ENCODE peak calls at places on chromosomes 7 and 10, in six cellular contexts. X, I, G, B, V and E are unnamed samples.

GRCh38 chr7:130069978-130070899 is at the start of gene KLHDC10:
- DNase-seq in X (peak; percentile 99), I (peak; percentile 98), V (peak; percentile 99), G (peak; percentile 97), B (peak; percentile 99), E (peak; percentile 95)

GRCh38 chr10:128274938-128275337 is 148.7 kb upstream of the MKI67 start:
- DNase-seq in B (no peak), G (peak; percentile 9), X (no peak), I (no peak), V (no peak), E (no peak)

GRCh38 chr10:97780991-97781540 is 9.3 kb upstream of the SFRP5 start:
- DNase-seq in V (no peak), G (no peak), I (no peak), X (no peak), B (no peak), E (no peak)

GRCh38 chr7:52944916-52945315 is 90.5 kb upstream of the POM121L12 start:
- DNase-seq in B (no peak), V (no peak), I (no peak), G (no peak), X (peak; percentile 3), E (no peak)

GRCh38 chr7:134513169-134513752 is 14.1 kb upstream of the AKR1B10 start:
- DNase-seq in B (no peak), I (no peak), V (peak; percentile 63), G (no peak), X (peak; percentile 75), E (peak; percentile 58)

GRCh38 chr10:22693371-22693784 is 21.0 kb downstream of the PIP4K2A start:
- DNase-seq in I (no peak), B (no peak), G (no peak), V (peak; percentile 84), X (no peak), E (no peak)

GRCh38 chr10:58998924-58999713 is 177.3 kb upstream of the PHYHIPL start:
- DNase-seq in B (no peak), I (peak; percentile 82), G (peak; percentile 78), V (no peak), X (no peak), E (no peak)

GRCh38 chr7:56086761-56087160 is 6.0 kb downstream of the PHKG1 start:
- DNase-seq in X (no peak), I (no peak), G (no peak), B (peak; percentile 60), V (no peak), E (no peak)

GRCh38 chr7:17041324-17041723 is 159.5 kb upstream of the AGR3 start:
- DNase-seq in B (no peak), V (peak; percentile 96), G (no peak), I (no peak), X (peak; percentile 54), E (no peak)

GRCh38 chr7:134945711-134946110 is 40.6 kb upstream of the AGBL3 start:
- DNase-seq in G (no peak), V (no peak), B (no peak), I (no peak), X (no peak), E (no peak)

GRCh38 chr7:132393789-132394261 is 182.4 kb downstream of the PLXNA4 start:
- DNase-seq in X (no peak), I (no peak), G (peak; percentile 11), V (no peak), B (peak; percentile 77), E (no peak)

GRCh38 chr7:117588352-117588794 is 108.5 kb downstream of the CFTR start:
- DNase-seq in I (no peak), X (peak; percentile 73), V (peak; percentile 89), B (no peak), G (no peak), E (no peak)

GRCh38 chr7:73704640-73705550 is 14.6 kb downstream of the STX1A start:
- DNase-seq in V (peak; percentile 44), I (peak; percentile 37), G (no peak), X (peak; percentile 99), B (no peak), E (no peak)

GRCh38 chr7:157674027-157674714 is 337.4 kb downstream of the DNAJB6 start:
- DNase-seq in G (no peak), V (no peak), B (peak; percentile 75), I (no peak), X (no peak), E (peak; percentile 35)

GRCh38 chr10:112446055-112446854 is 459 bp downstream of the ZDHHC6 start:
- DNase-seq in G (no peak), V (peak; percentile 23), I (no peak), B (peak; percentile 78), X (no peak), E (peak; percentile 48)

GRCh38 chr7:3245077-3245476 is 56.0 kb upstream of the SDK1 start:
- DNase-seq in G (no peak), B (no peak), X (no peak), I (no peak), V (peak; percentile 71), E (no peak)

GRCh38 chr10:79608505-79609375 is 2.0 kb upstream of the SFTPA1 start:
- DNase-seq in I (no peak), G (no peak), V (peak; percentile 14), B (no peak), X (peak; percentile 17), E (no peak)

GRCh38 chr10:87505366-87506113 is 847 bp downstream of the MINPP1 start:
- DNase-seq in V (peak; percentile 61), B (peak; percentile 88), X (peak; percentile 68), G (peak; percentile 2), I (no peak), E (peak; percentile 78)

GRCh38 chr7:11355571-11355970 is 381.9 kb downstream of the PHF14 start:
- DNase-seq in G (no peak), I (no peak), X (no peak), V (no peak), B (no peak), E (no peak)

GRCh38 chr10:77374189-77374656 is 263.4 kb downstream of the KCNMA1 start:
- DNase-seq in G (no peak), B (no peak), X (no peak), V (peak; percentile 68), I (no peak), E (no peak)

GRCh38 chr7:8441602-8442294 is 8.3 kb downstream of the NXPH1 start:
- DNase-seq in V (no peak), X (no peak), B (no peak), I (no peak), G (no peak), E (no peak)

GRCh38 chr7:150986099-150986512 is 4.7 kb upstream of the NOS3 start:
- DNase-seq in I (no peak), X (peak; percentile 64), B (no peak), G (no peak), V (peak; percentile 48), E (peak; percentile 86)

GRCh38 chr10:103558916-103559315 is 65.4 kb downstream of the NEURL1 start:
- DNase-seq in G (no peak), V (no peak), B (no peak), I (no peak), X (no peak), E (no peak)

GRCh38 chr10:5317547-5318107 is 47.1 kb upstream of the UCN3 start:
- DNase-seq in V (peak; percentile 73), I (no peak), B (no peak), G (no peak), X (peak; percentile 85), E (no peak)

GRCh38 chr7:134420509-134421125 is 38.3 kb downstream of the AKR1B1 start:
- DNase-seq in B (no peak), G (no peak), V (peak; percentile 55), I (no peak), X (peak; percentile 88), E (peak; percentile 69)

GRCh38 chr7:100604078-100604975 is 2.2 kb downstream of the PCOLCE start:
- DNase-seq in G (peak; percentile 38), B (peak; percentile 95), I (peak; percentile 51), V (peak; percentile 46), X (peak; percentile 78), E (peak; percentile 82)
- TF ChIP-seq POLR2A in G (no peak), B (peak; percentile 22), I (peak; percentile 47), V (no peak), X (peak; percentile 33), E (no peak)

DNA sequence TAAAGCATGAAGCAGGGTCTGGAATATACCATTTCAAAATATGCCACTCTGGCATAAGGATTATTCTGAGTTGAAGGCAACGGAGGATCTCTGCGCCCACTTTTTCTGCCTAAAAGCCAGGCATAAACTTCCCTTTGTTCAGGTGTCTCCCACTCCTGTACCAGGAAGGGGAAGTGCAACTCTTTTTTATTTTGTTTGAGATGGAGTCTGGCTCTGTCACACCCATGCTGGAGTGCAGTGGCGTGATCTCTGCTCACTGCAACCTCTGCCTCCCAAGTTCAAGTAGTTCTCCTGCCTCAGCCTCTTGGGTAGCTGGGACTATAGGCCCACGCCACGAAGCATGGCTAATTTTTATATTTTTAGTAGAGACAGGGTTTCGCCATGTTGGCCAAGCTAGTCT is 18.2 kb downstream of the SVIL start:
- DNase-seq in V (no peak), G (no peak), X (no peak), I (peak; percentile 9), B (no peak), E (no peak)
- H3K27ac ChIP-seq in V (no peak overlapping the region), G (peak overlapping the region; percentile 96), X (no peak overlapping the region), I (no peak overlapping the region), B (no peak overlapping the region), E (no peak overlapping the region)

GRCh38 chr10:70232859-70233108 is 445 bp downstream of the PPA1 start:
- DNase-seq in G (no peak), V (no peak), I (no peak), X (no peak), B (no peak), E (no peak)

GRCh38 chr10:70233939-70234300 is 691 bp upstream of the PPA1 start:
- DNase-seq in G (no peak), V (no peak), X (no peak), B (no peak), I (no peak), E (peak; percentile 51)

GRCh38 chr10:70233109-70233938 is at the start of gene PPA1:
- DNase-seq in X (peak; percentile 96), B (peak; percentile 100), V (peak; percentile 91), I (peak; percentile 97), G (peak; percentile 97), E (peak; percentile 99)

GRCh38 chr10:70234668-70235447 is 1.6 kb upstream of the PPA1 start:
- DNase-seq in I (no peak), B (peak; percentile 70), G (no peak), V (peak; percentile 84), X (no peak), E (no peak)

GRCh38 chr10:70232155-70232858 is 922 bp downstream of the PPA1 start:
- DNase-seq in B (peak; percentile 85), G (no peak), I (no peak), V (peak; percentile 60), X (peak; percentile 43), E (peak; percentile 74)
- TF ChIP-seq POLR2A in B (peak; percentile 63), G (no peak), I (no peak), V (peak; percentile 61), X (no peak), E (peak; percentile 77)

DNA sequence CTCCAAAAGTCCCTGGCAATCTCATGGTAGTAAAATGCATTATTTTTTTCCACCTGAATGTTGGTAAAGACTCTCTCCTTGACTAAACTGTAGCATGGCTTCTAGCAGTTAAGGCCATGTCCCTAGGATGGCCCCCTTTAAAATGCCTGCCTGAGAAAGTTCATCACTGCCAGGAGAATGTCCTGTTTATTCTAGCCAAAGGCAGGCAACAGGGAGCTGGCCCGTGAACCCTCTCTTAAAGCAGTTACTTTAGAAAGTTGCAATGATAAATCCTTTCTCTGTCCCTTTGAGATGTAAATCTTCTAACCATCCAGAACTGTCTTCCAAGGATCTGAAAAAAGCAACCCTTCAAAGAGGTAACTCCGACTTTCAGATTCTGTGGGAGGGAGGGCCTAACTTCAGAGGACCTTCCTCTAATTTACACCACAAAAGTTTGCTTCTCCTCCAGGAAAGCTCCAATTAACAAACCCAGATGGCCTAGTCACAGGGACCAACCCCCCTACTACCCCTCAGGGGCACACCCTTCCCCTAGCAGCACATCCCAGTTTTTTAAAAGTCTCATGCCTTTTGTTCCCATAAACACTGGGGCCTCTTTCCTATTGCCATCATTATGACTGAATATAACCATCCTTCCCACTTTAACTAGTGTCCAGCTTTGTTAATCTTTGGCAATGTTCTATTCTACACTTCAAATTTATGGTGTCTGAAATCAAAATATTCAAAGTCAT is 5.6 kb downstream of the DNTT start:
- DNase-seq in B (no peak), X (no peak), I (no peak), G (no peak), V (no peak), E (no peak)
- H3K27ac ChIP-seq in B (no peak overlapping the region), X (no peak overlapping the region), I (no peak overlapping the region), G (no peak overlapping the region), V (no peak overlapping the region), E (no peak overlapping the region)